ENCODE peak calls at places on chromosome 22, in ten cellular contexts. One of them, this sample, is unnamed.

GRCh38 chr22:30041475-30041874 is 38.8 kb upstream of the HORMAD2 start:
- DNase-seq in heart right ventricle: no peak
- DNase-seq in fibroblast of lung: no peak
- DNase-seq in A549: no peak
- DNase-seq in thyroid gland: no peak
- DNase-seq in tibial nerve: no peak
- DNase-seq in right lobe of liver: no peak
- DNase-seq in kidney: peak
- DNase-seq in RWPE1: no peak
- DNase-seq in CD8-positive, alpha-beta T cell: no peak
- DNase-seq in this sample: no peak

GRCh38 chr22:49585695-49586243 is 241.9 kb downstream of the BRD1 start:
- DNase-seq in heart right ventricle: no peak
- DNase-seq in fibroblast of lung: no peak
- DNase-seq in A549: no peak
- DNase-seq in thyroid gland: no peak
- DNase-seq in tibial nerve: no peak
- DNase-seq in right lobe of liver: no peak
- DNase-seq in kidney: peak
- DNase-seq in RWPE1: no peak
- DNase-seq in CD8-positive, alpha-beta T cell: no peak
- DNase-seq in this sample: no peak

GRCh38 chr22:44665115-44665514 is 36.9 kb upstream of the PRR5 start:
- DNase-seq in heart right ventricle: peak
- DNase-seq in fibroblast of lung: no peak
- DNase-seq in A549: no peak
- DNase-seq in thyroid gland: no peak
- DNase-seq in tibial nerve: no peak
- DNase-seq in right lobe of liver: no peak
- DNase-seq in kidney: peak
- DNase-seq in RWPE1: no peak
- DNase-seq in CD8-positive, alpha-beta T cell: no peak
- DNase-seq in this sample: no peak

GRCh38 chr22:50665738-50666137 is 6.9 kb upstream of the SHANK3 start:
- DNase-seq in heart right ventricle: no peak
- DNase-seq in fibroblast of lung: no peak
- DNase-seq in A549: no peak
- DNase-seq in thyroid gland: no peak
- DNase-seq in tibial nerve: no peak
- DNase-seq in right lobe of liver: no peak
- DNase-seq in kidney: no peak
- DNase-seq in RWPE1: no peak
- DNase-seq in CD8-positive, alpha-beta T cell: no peak
- DNase-seq in this sample: no peak

GRCh38 chr22:38271927-38272372 is 860 bp downstream of the TMEM184B start:
- DNase-seq in heart right ventricle: no peak
- DNase-seq in fibroblast of lung: no peak
- DNase-seq in A549: no peak
- DNase-seq in thyroid gland: peak
- DNase-seq in tibial nerve: no peak
- DNase-seq in right lobe of liver: no peak
- DNase-seq in kidney: no peak
- DNase-seq in RWPE1: peak
- DNase-seq in CD8-positive, alpha-beta T cell: no peak
- DNase-seq in this sample: no peak

GRCh38 chr22:32558681-32559355 is 84.2 kb downstream of the FBXO7 start:
- DNase-seq in heart right ventricle: no peak
- DNase-seq in fibroblast of lung: peak
- DNase-seq in A549: peak
- DNase-seq in thyroid gland: peak
- DNase-seq in tibial nerve: peak
- DNase-seq in right lobe of liver: no peak
- DNase-seq in kidney: peak
- DNase-seq in RWPE1: peak
- DNase-seq in CD8-positive, alpha-beta T cell: no peak
- DNase-seq in this sample: no peak

GRCh38 chr22:43273902-43274484 is 69.2 kb downstream of the SCUBE1 start:
- DNase-seq in heart right ventricle: peak
- DNase-seq in fibroblast of lung: peak
- DNase-seq in A549: peak
- DNase-seq in thyroid gland: peak
- DNase-seq in tibial nerve: no peak
- DNase-seq in right lobe of liver: no peak
- DNase-seq in kidney: no peak
- DNase-seq in RWPE1: peak
- DNase-seq in CD8-positive, alpha-beta T cell: peak
- DNase-seq in this sample: peak

GRCh38 chr22:42996646-42997365 is 18.1 kb downstream of the PACSIN2 start:
- DNase-seq in heart right ventricle: no peak
- DNase-seq in fibroblast of lung: peak
- DNase-seq in A549: no peak
- DNase-seq in thyroid gland: no peak
- DNase-seq in tibial nerve: no peak
- DNase-seq in right lobe of liver: no peak
- DNase-seq in kidney: no peak
- DNase-seq in RWPE1: no peak
- DNase-seq in CD8-positive, alpha-beta T cell: no peak
- DNase-seq in this sample: no peak

GRCh38 chr22:45235101-45235777 is 5.5 kb downstream of the KIAA0930 start:
- DNase-seq in heart right ventricle: peak
- DNase-seq in fibroblast of lung: no peak
- DNase-seq in A549: no peak
- DNase-seq in thyroid gland: no peak
- DNase-seq in tibial nerve: no peak
- DNase-seq in right lobe of liver: no peak
- DNase-seq in kidney: no peak
- DNase-seq in RWPE1: no peak
- DNase-seq in CD8-positive, alpha-beta T cell: no peak
- DNase-seq in this sample: no peak

GRCh38 chr22:30182833-30183232 is 63.7 kb downstream of the LIF start:
- DNase-seq in heart right ventricle: no peak
- DNase-seq in fibroblast of lung: no peak
- DNase-seq in A549: no peak
- DNase-seq in thyroid gland: no peak
- DNase-seq in tibial nerve: no peak
- DNase-seq in right lobe of liver: no peak
- DNase-seq in kidney: no peak
- DNase-seq in RWPE1: no peak
- DNase-seq in CD8-positive, alpha-beta T cell: no peak
- DNase-seq in this sample: no peak

GRCh38 chr22:24592846-24593809 is at the start of gene LRRC75B:
- DNase-seq in heart right ventricle: peak
- DNase-seq in fibroblast of lung: peak
- DNase-seq in A549: peak
- DNase-seq in thyroid gland: peak
- DNase-seq in tibial nerve: peak
- DNase-seq in right lobe of liver: peak
- DNase-seq in kidney: peak
- DNase-seq in RWPE1: peak
- DNase-seq in CD8-positive, alpha-beta T cell: no peak
- DNase-seq in this sample: no peak

GRCh38 chr22:42068351-42068730 is 2.3 kb downstream of the NAGA start:
- DNase-seq in heart right ventricle: no peak
- DNase-seq in fibroblast of lung: no peak
- DNase-seq in A549: no peak
- DNase-seq in thyroid gland: no peak
- DNase-seq in tibial nerve: no peak
- DNase-seq in right lobe of liver: no peak
- DNase-seq in kidney: peak
- DNase-seq in RWPE1: no peak
- DNase-seq in CD8-positive, alpha-beta T cell: no peak
- DNase-seq in this sample: no peak

GRCh38 chr22:42857845-42858481 is 890 bp upstream of the ARFGAP3 start:
- DNase-seq in heart right ventricle: peak
- DNase-seq in fibroblast of lung: no peak
- DNase-seq in A549: no peak
- DNase-seq in thyroid gland: peak
- DNase-seq in tibial nerve: no peak
- DNase-seq in right lobe of liver: peak
- DNase-seq in kidney: no peak
- DNase-seq in RWPE1: no peak
- DNase-seq in CD8-positive, alpha-beta T cell: no peak
- DNase-seq in this sample: no peak

GRCh38 chr22:24761888-24762675 is 12.4 kb downstream of the PIWIL3 start:
- DNase-seq in heart right ventricle: no peak
- DNase-seq in fibroblast of lung: no peak
- DNase-seq in A549: no peak
- DNase-seq in thyroid gland: no peak
- DNase-seq in tibial nerve: no peak
- DNase-seq in right lobe of liver: no peak
- DNase-seq in kidney: no peak
- DNase-seq in RWPE1: no peak
- DNase-seq in CD8-positive, alpha-beta T cell: no peak
- DNase-seq in this sample: no peak

GRCh38 chr22:48464246-48464645 is 1363.4 kb downstream of the BRD1 start:
- DNase-seq in heart right ventricle: no peak
- DNase-seq in fibroblast of lung: no peak
- DNase-seq in A549: no peak
- DNase-seq in thyroid gland: no peak
- DNase-seq in tibial nerve: no peak
- DNase-seq in right lobe of liver: no peak
- DNase-seq in kidney: no peak
- DNase-seq in RWPE1: no peak
- DNase-seq in CD8-positive, alpha-beta T cell: no peak
- DNase-seq in this sample: no peak

GRCh38 chr22:17272511-17272991 is 53.3 kb upstream of the ADA2 start:
- DNase-seq in heart right ventricle: peak
- DNase-seq in fibroblast of lung: no peak
- DNase-seq in A549: no peak
- DNase-seq in thyroid gland: no peak
- DNase-seq in tibial nerve: no peak
- DNase-seq in right lobe of liver: peak
- DNase-seq in kidney: peak
- DNase-seq in RWPE1: no peak
- DNase-seq in CD8-positive, alpha-beta T cell: no peak
- DNase-seq in this sample: no peak
- H3K27ac ChIP-seq in heart right ventricle: no peak
- H3K27ac ChIP-seq in fibroblast of lung: no peak
- H3K27ac ChIP-seq in A549: no peak
- H3K27ac ChIP-seq in thyroid gland: no peak
- H3K27ac ChIP-seq in tibial nerve: no peak
- H3K27ac ChIP-seq in right lobe of liver: no peak
- H3K27ac ChIP-seq in kidney: no peak
- H3K27ac ChIP-seq in RWPE1: no peak
- H3K27ac ChIP-seq in CD8-positive, alpha-beta T cell: no peak
- H3K27ac ChIP-seq in this sample: no peak

DNA sequence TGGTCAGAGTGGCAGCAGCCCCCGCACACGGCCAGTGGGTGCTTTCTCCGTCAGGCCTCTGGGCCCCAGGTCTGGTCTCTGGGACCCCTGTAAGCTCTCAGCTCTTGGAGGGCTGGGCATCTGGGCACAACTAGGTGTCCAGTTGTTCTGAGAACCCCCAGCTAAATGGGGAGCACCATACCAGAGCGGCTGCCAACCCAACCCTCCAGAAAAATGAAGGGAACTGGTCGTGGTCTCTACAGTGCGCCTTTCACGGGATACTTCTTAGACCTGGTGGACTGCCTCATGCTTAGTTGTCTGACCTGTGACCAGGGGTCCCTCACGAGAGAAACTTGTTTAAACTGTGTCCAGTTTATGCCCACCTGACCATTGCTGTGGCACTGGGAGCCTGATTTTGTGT is 104.9 kb downstream of the BCR start:
- DNase-seq in heart right ventricle: no peak
- DNase-seq in fibroblast of lung: no peak
- DNase-seq in A549: no peak
- DNase-seq in thyroid gland: no peak
- DNase-seq in tibial nerve: no peak
- DNase-seq in right lobe of liver: no peak
- DNase-seq in kidney: no peak
- DNase-seq in RWPE1: no peak
- DNase-seq in CD8-positive, alpha-beta T cell: no peak
- DNase-seq in this sample: no peak
- H3K27ac ChIP-seq in heart right ventricle: no peak
- H3K27ac ChIP-seq in fibroblast of lung: no peak
- H3K27ac ChIP-seq in A549: no peak
- H3K27ac ChIP-seq in thyroid gland: no peak
- H3K27ac ChIP-seq in tibial nerve: peak
- H3K27ac ChIP-seq in right lobe of liver: no peak
- H3K27ac ChIP-seq in kidney: no peak
- H3K27ac ChIP-seq in RWPE1: peak
- H3K27ac ChIP-seq in CD8-positive, alpha-beta T cell: no peak
- H3K27ac ChIP-seq in this sample: no peak

GRCh38 chr22:21946262-21946925 is 6.3 kb downstream of the PPM1F start:
- DNase-seq in heart right ventricle: no peak
- DNase-seq in fibroblast of lung: no peak
- DNase-seq in A549: no peak
- DNase-seq in thyroid gland: no peak
- DNase-seq in tibial nerve: no peak
- DNase-seq in right lobe of liver: no peak
- DNase-seq in kidney: no peak
- DNase-seq in RWPE1: no peak
- DNase-seq in CD8-positive, alpha-beta T cell: no peak
- DNase-seq in this sample: no peak
- H3K27ac ChIP-seq in heart right ventricle: peak
- H3K27ac ChIP-seq in fibroblast of lung: peak
- H3K27ac ChIP-seq in A549: no peak
- H3K27ac ChIP-seq in thyroid gland: no peak
- H3K27ac ChIP-seq in tibial nerve: peak
- H3K27ac ChIP-seq in right lobe of liver: peak
- H3K27ac ChIP-seq in kidney: peak
- H3K27ac ChIP-seq in RWPE1: peak
- H3K27ac ChIP-seq in CD8-positive, alpha-beta T cell: no peak
- H3K27ac ChIP-seq in this sample: no peak

GRCh38 chr22:35972559-35972958 is 56.1 kb downstream of the RBFOX2 start:
- DNase-seq in heart right ventricle: no peak
- DNase-seq in fibroblast of lung: peak
- DNase-seq in A549: no peak
- DNase-seq in thyroid gland: no peak
- DNase-seq in tibial nerve: no peak
- DNase-seq in right lobe of liver: no peak
- DNase-seq in kidney: no peak
- DNase-seq in RWPE1: no peak
- DNase-seq in CD8-positive, alpha-beta T cell: no peak
- DNase-seq in this sample: no peak

GRCh38 chr22:35971418-35972119 is 57.1 kb downstream of the RBFOX2 start:
- DNase-seq in heart right ventricle: peak
- DNase-seq in fibroblast of lung: peak
- DNase-seq in A549: no peak
- DNase-seq in thyroid gland: peak
- DNase-seq in tibial nerve: no peak
- DNase-seq in right lobe of liver: no peak
- DNase-seq in kidney: no peak
- DNase-seq in RWPE1: no peak
- DNase-seq in CD8-positive, alpha-beta T cell: no peak
- DNase-seq in this sample: no peak

GRCh38 chr22:35967046-35967397 is 61.6 kb downstream of the RBFOX2 start:
- DNase-seq in heart right ventricle: no peak
- DNase-seq in fibroblast of lung: no peak
- DNase-seq in A549: no peak
- DNase-seq in thyroid gland: no peak
- DNase-seq in tibial nerve: no peak
- DNase-seq in right lobe of liver: no peak
- DNase-seq in kidney: no peak
- DNase-seq in RWPE1: no peak
- DNase-seq in CD8-positive, alpha-beta T cell: no peak
- DNase-seq in this sample: no peak

GRCh38 chr22:35973388-35973787 is 55.2 kb downstream of the RBFOX2 start:
- DNase-seq in heart right ventricle: no peak
- DNase-seq in fibroblast of lung: peak
- DNase-seq in A549: no peak
- DNase-seq in thyroid gland: no peak
- DNase-seq in tibial nerve: no peak
- DNase-seq in right lobe of liver: no peak
- DNase-seq in kidney: no peak
- DNase-seq in RWPE1: no peak
- DNase-seq in CD8-positive, alpha-beta T cell: no peak
- DNase-seq in this sample: no peak

GRCh38 chr22:35970601-35971417 is 57.8 kb downstream of the RBFOX2 start:
- DNase-seq in heart right ventricle: no peak
- DNase-seq in fibroblast of lung: peak
- DNase-seq in A549: no peak
- DNase-seq in thyroid gland: peak
- DNase-seq in tibial nerve: no peak
- DNase-seq in right lobe of liver: no peak
- DNase-seq in kidney: no peak
- DNase-seq in RWPE1: no peak
- DNase-seq in CD8-positive, alpha-beta T cell: no peak
- DNase-seq in this sample: no peak
- H3K27ac ChIP-seq in heart right ventricle: peak
- H3K27ac ChIP-seq in fibroblast of lung: peak
- H3K27ac ChIP-seq in A549: no peak
- H3K27ac ChIP-seq in thyroid gland: peak
- H3K27ac ChIP-seq in tibial nerve: peak
- H3K27ac ChIP-seq in right lobe of liver: no peak
- H3K27ac ChIP-seq in kidney: no peak
- H3K27ac ChIP-seq in RWPE1: no peak
- H3K27ac ChIP-seq in CD8-positive, alpha-beta T cell: no peak
- H3K27ac ChIP-seq in this sample: no peak

This sample was measured in effector memory CD4-positive, alpha-beta T cell.